ENCODE peak calls at places on chromosome 1, in five cellular contexts. K, B, Z, D and O are unnamed samples.
A peak's percentile ranks its signal among the peaks of the same experiment; 100 is the strongest.

GRCh38 chr1:225710804-225711203 is 57.9 kb upstream of the ENAH start:
- DNase-seq in K (no peak), B (no peak), Z (peak; percentile 89), D (peak; percentile 95), O (no peak)

GRCh38 chr1:178098262-178098661 is 4.4 kb downstream of the RASAL2 start:
- DNase-seq in K (peak; percentile 55), B (no peak), Z (peak; percentile 42), D (no peak), O (no peak)

GRCh38 chr1:114034561-114035303 is 55.5 kb downstream of the OLFML3 start:
- DNase-seq in K (no peak), B (no peak), Z (no peak), D (no peak), O (no peak)

GRCh38 chr1:10962483-10962882 is 50.0 kb upstream of the TARDBP start:
- DNase-seq in K (peak; percentile 75), B (no peak), Z (peak; percentile 48), D (no peak), O (peak; percentile 64)

GRCh38 chr1:202848191-202848542 is 37.4 kb downstream of the PCAT6 start:
- DNase-seq in K (no peak), B (no peak), Z (peak; percentile 6), D (peak; percentile 20), O (no peak)

GRCh38 chr1:43933386-43934278 is at the start of gene ARTN:
- DNase-seq in K (no peak), B (no peak), Z (no peak), D (peak; percentile 44), O (no peak)

GRCh38 chr1:7422966-7423365 is 348.1 kb upstream of the VAMP3 start:
- DNase-seq in K (no peak), B (no peak), Z (no peak), D (no peak), O (no peak)

GRCh38 chr1:241998412-241998921 is 431 bp downstream of the MAP1LC3C start:
- DNase-seq in K (no peak), B (no peak), Z (peak; percentile 88), D (peak; percentile 67), O (peak; percentile 74)

GRCh38 chr1:205392650-205393049 is 29.2 kb downstream of the LEMD1 start:
- DNase-seq in K (no peak), B (no peak), Z (no peak), D (no peak), O (no peak)

GRCh38 chr1:208004851-208005250 is 93.9 kb upstream of the CD34 start:
- DNase-seq in K (no peak), B (no peak), Z (peak; percentile 93), D (peak; percentile 43), O (no peak)

GRCh38 chr1:43983253-43983904 is 4.4 kb downstream of the B4GALT2 start:
- DNase-seq in K (no peak), B (no peak), Z (no peak), D (no peak), O (no peak)

GRCh38 chr1:112718691-112719418 is 3.7 kb upstream of the PPM1J start:
- DNase-seq in K (peak; percentile 90), B (no peak), Z (peak; percentile 56), D (peak; percentile 42), O (peak; percentile 94)

GRCh38 chr1:182015360-182015759 is 46.2 kb downstream of the ZNF648 start:
- DNase-seq in K (peak; percentile 25), B (no peak), Z (no peak), D (no peak), O (no peak)

GRCh38 chr1:31111290-31111951 is 45.9 kb upstream of the PUM1 start:
- DNase-seq in K (no peak), B (no peak), Z (peak; percentile 64), D (peak; percentile 75), O (no peak)

GRCh38 chr1:12153181-12153785 is 13.5 kb upstream of the TNFRSF1B start:
- DNase-seq in K (no peak), B (no peak), Z (peak; percentile 75), D (no peak), O (peak; percentile 33)

GRCh38 chr1:11948822-11949458 is 14.4 kb downstream of the PLOD1 start:
- DNase-seq in K (peak; percentile 72), B (no peak), Z (no peak), D (peak; percentile 21), O (peak; percentile 45)

DNA sequence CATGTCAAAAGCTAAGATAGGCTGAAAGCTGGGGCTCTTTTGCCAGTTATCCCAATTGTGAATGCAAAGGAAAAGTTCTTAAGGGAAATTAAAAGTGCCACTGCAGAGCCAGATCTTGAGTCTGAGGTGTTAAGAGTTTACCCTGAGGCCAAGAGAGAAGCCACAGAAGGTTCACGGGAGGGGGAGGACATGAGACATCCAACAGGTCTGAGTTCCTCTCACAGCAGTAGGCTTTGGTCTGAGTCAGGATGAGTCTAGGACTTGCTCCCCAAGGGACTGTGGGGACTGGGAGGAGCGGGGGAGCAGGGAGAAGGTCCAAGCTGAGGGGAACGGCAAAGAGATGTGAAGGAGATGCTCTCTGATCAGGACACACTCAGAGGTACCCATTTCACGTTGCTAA is 411.2 kb upstream of the CAMK1G start:
- DNase-seq in K (no peak), B (no peak), Z (no peak), D (peak; percentile 54), O (no peak)
- TF ChIP-seq CTCF in K (no peak), B (no peak), Z (no peak), D (no peak), O (no peak)

DNA sequence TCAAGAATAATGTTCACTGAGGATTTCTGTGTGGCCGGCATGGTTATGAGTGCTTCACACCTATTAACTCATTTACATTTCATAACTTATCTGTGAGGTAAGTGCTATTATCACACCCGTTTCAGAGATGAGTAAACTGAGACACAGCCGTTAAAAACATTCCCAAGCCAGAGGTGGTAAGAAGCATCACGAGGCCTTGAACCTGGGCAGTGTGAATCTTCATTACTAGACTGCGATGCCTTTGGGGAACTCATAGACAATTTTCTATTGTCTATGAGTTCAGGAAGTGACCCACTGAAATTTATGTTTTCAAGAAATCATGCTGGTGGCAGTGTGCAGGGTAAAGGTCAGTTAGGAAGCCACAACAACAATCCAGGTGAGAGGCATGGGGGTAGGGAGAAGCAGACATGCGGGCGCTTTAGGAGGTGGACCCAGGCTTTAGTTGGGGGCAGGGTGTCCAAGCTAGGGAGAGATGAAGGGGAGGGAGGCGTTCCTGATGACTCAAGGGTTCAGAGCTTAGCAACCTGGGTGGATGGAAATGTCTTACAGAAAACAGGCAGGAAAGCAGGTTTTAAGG is 14.5 kb downstream of the GNG12 start:
- DNase-seq in K (no peak), B (no peak), Z (peak; percentile 48), D (no peak), O (no peak)
- TF ChIP-seq CTCF in K (no peak), B (no peak), Z (no peak), D (no peak), O (no peak)

GRCh38 chr1:157104598-157105293 is 5.1 kb upstream of the ETV3L start:
- DNase-seq in K (no peak), B (no peak), Z (peak; percentile 32), D (peak; percentile 71), O (no peak)
- TF ChIP-seq CTCF in K (no peak), B (no peak), Z (no peak), D (no peak), O (no peak)

DNA sequence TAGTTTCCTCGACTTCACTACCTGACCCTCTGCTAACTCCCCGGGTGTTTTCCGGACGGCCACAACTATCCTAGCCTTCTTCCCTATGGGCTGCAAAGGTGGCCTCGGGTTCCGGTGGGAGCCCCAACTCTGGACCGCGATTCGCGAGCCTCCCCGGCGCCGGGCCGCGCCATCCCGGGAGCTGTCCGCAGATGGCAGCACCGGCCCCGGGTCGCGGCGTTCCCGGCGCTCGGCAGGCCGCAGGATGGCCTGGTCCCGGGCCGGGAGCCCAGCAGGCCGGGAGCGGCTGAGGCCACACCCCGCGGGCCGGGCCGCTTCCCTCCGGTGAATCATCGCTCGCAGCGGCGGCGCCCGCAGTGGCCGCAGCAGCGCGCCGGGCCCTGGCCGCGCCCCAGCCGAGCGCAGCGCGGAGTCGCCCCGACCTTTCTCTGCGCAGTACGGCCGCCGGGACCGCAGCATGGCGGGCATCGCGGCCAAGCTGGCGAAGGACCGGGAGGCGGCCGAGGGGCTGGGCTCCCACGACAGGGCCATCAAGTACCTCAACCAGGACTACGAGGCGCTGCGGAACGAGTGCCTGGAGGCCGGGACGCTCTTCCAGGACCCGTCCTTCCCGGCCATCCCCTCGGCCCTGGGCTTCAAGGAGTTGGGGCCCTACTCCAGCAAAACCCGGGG is at the start of gene CAPN2:
- DNase-seq in K (peak; percentile 96), B (no peak), Z (peak; percentile 85), D (peak; percentile 71), O (peak; percentile 89)
- TF ChIP-seq CTCF in K (peak; percentile 63), B (peak; percentile 43), Z (peak; percentile 43), D (peak; percentile 72), O (peak; percentile 45)

GRCh38 chr1:71721532-71721931 is 560.8 kb downstream of the NEGR1 start:
- DNase-seq in K (no peak), B (no peak), Z (no peak), D (no peak), O (no peak)
- TF ChIP-seq CTCF in K (no peak), B (no peak), Z (no peak), D (no peak), O (peak; percentile 30)

GRCh38 chr1:3283849-3284248 is 170.6 kb upstream of the ARHGEF16 start:
- DNase-seq in K (peak; percentile 84), B (no peak), Z (no peak), D (no peak), O (peak; percentile 39)
- TF ChIP-seq CTCF in K (peak; percentile 59), B (peak; percentile 60), Z (peak; percentile 48), D (peak; percentile 55), O (peak; percentile 54)

DNA sequence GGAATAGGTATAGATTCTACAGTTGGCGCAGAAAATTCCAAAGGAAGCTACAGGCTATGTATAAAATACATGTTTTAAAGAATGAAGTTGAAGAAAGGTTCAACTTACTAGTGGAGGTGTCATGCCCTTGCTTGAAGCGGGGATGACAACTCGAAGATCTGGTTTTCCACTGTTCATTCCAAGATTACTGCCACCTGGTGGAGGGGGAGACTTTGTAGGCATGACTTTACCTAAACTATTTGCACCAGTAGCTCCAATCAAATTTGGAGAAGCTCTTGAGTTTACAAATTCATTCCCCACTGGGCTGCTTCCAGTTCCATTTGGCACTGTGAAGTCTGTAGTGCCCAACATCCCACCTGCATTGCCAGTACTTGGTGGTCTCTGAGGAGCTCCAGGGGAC is 81.7 kb downstream of the AXDND1 start:
- DNase-seq in K (no peak), B (no peak), Z (no peak), D (peak; percentile 20), O (peak; percentile 43)
- TF ChIP-seq CTCF in K (peak; percentile 40), B (peak; percentile 39), Z (peak; percentile 21), D (peak; percentile 28), O (peak; percentile 55)

GRCh38 chr1:33654267-33654832 is 181.9 kb downstream of the ZSCAN20 start:
- DNase-seq in K (peak; percentile 42), B (no peak), Z (peak; percentile 43), D (no peak), O (no peak)
- TF ChIP-seq CTCF in K (no peak), B (peak; percentile 47), Z (peak; percentile 54), D (peak; percentile 10), O (peak; percentile 9)